ENCODE peak calls at places on chromosomes 4 and X, in seven cellular contexts. M is right lobe of liver, J is IMR-90, H is body of pancreas, X is spleen, D is A549, A is ovary. W is an unnamed sample.

GRCh38 chrX:147403075-147403474 is 508.6 kb upstream of the FMR1 start:
- DNase-seq in D (no peak), M (no peak), X (no peak), A (no peak), J (no peak), H (no peak), W (no peak)

GRCh38 chr4:84578540-84579409 is 4.2 kb upstream of the CDS1 start:
- DNase-seq in X (no peak), J (peak; percentile 58), A (no peak), M (no peak), H (peak; percentile 14), D (peak; percentile 31), W (no peak)

GRCh38 chr4:184473515-184474260 is 662 bp downstream of the IRF2 start:
- DNase-seq in X (peak; percentile 92), H (peak; percentile 39), M (peak; percentile 58), D (peak; percentile 21), A (peak; percentile 63), J (peak; percentile 32), W (no peak)

GRCh38 chrX:50403903-50404302 is 66.7 kb downstream of the DGKK start:
- DNase-seq in H (no peak), J (no peak), M (no peak), D (no peak), X (no peak), A (no peak), W (no peak)

GRCh38 chrX:151174581-151175282 is 1.7 kb upstream of the GPR50 start:
- DNase-seq in J (no peak), A (no peak), H (no peak), M (no peak), X (no peak), D (no peak), W (no peak)

GRCh38 chr4:138092060-138092459 is 150.1 kb downstream of the SLC7A11 start:
- DNase-seq in H (no peak), X (no peak), M (no peak), D (no peak), A (no peak), J (no peak), W (no peak)

GRCh38 chr4:114087596-114088230 is 108.3 kb upstream of the ARSJ start:
- DNase-seq in D (no peak), A (no peak), H (no peak), M (no peak), J (peak; percentile 87), X (no peak), W (no peak)

GRCh38 chr4:56732301-56732700 is 51.2 kb upstream of the HOPX start:
- DNase-seq in X (no peak), J (no peak), M (no peak), D (no peak), H (no peak), A (no peak), W (no peak)

GRCh38 chrX:115339441-115340025 is 50.0 kb downstream of the LUZP4 start:
- DNase-seq in M (no peak), H (no peak), J (peak; percentile 21), X (no peak), A (no peak), D (no peak), W (no peak)
- TF ChIP-seq POLR2A in M (no peak), H (no peak), J (no peak), X (no peak), A (no peak), D (no peak), W (no peak)

GRCh38 chr4:2950221-2950989 is 12.8 kb downstream of the NOP14 start:
- DNase-seq in H (no peak), X (peak; percentile 64), D (no peak), A (peak; percentile 33), J (peak; percentile 59), M (peak; percentile 40), W (peak; percentile 53)

GRCh38 chr4:2947926-2948325 is 15.3 kb downstream of the NOP14 start:
- DNase-seq in J (no peak), D (no peak), X (peak; percentile 53), M (peak; percentile 93), A (peak; percentile 37), H (no peak), W (peak; percentile 61)

GRCh38 chr4:2949782-2950125 is 13.5 kb downstream of the NOP14 start:
- DNase-seq in X (peak; percentile 41), D (no peak), J (no peak), H (no peak), A (peak; percentile 31), M (peak; percentile 34), W (peak; percentile 46)

GRCh38 chr4:2946812-2947600 is 16.2 kb downstream of the NOP14 start:
- DNase-seq in H (no peak), X (peak; percentile 60), A (peak; percentile 38), J (peak; percentile 37), M (peak; percentile 92), D (no peak), W (peak; percentile 64)

GRCh38 chr4:2948895-2949781 is 14.1 kb downstream of the NOP14 start:
- DNase-seq in D (peak; percentile 41), A (peak; percentile 32), M (peak; percentile 53), X (no peak), H (no peak), J (no peak), W (peak; percentile 55)
- TF ChIP-seq CTCF in D (peak; percentile 28), A (no peak), M (peak; percentile 51), X (peak; percentile 47), H (peak; percentile 42), J (peak; percentile 22), W (no peak)

GRCh38 chr4:147822128-147822527 is 90.2 kb downstream of the ARHGAP10 start:
- DNase-seq in H (peak; percentile 97), X (no peak), D (peak; percentile 7), A (peak; percentile 90), M (peak; percentile 90), J (peak; percentile 79), W (peak; percentile 94)
- H3K4me1 ChIP-seq in H (peaks cover 55% of the 10 kb centered on the region), X (no peaks in the 10 kb centered on the region), D (peaks cover 6% of the 10 kb centered on the region), A (peaks cover 23% of the 10 kb centered on the region), M (no peaks in the 10 kb centered on the region), J (peaks cover 14% of the 10 kb centered on the region), W (peaks cover 77% of the 10 kb centered on the region)

GRCh38 chr4:109562457-109563237 is 2.6 kb downstream of the MCUB start:
- DNase-seq in H (no peak), A (no peak), J (no peak), D (no peak), M (no peak), X (no peak), W (no peak)

GRCh38 chr4:109559983-109560686 is at the start of gene MCUB:
- DNase-seq in D (peak; percentile 85), A (peak; percentile 87), M (peak; percentile 70), X (peak; percentile 97), J (peak; percentile 89), H (peak; percentile 60), W (peak; percentile 93)

GRCh38 chr4:109557433-109557832 is 2.6 kb upstream of the MCUB start:
- DNase-seq in X (peak; percentile 79), D (no peak), A (no peak), H (no peak), M (no peak), J (no peak), W (no peak)

GRCh38 chr4:109559625-109559982 is 442 bp upstream of the MCUB start:
- DNase-seq in A (peak; percentile 62), X (peak; percentile 87), D (no peak), H (no peak), M (no peak), J (no peak), W (no peak)

GRCh38 chr4:109560687-109561452 is 824 bp downstream of the MCUB start:
- DNase-seq in M (peak; percentile 46), J (peak; percentile 81), X (no peak), A (no peak), H (peak; percentile 16), D (peak; percentile 19), W (peak; percentile 73)
- TF ChIP-seq POLR2A in M (no peak), J (no peak), X (peak; percentile 60), A (no peak), H (peak; percentile 17), D (no peak), W (no peak)

W was measured in sigmoid colon.